ENCODE peak calls at places on chromosome 15, in seven cellular contexts. S, M, O, B, H, W and D are unnamed samples.

GRCh38 chr15:89089316-89090230 is 1.3 kb downstream of the ABHD2 start:
- DNase-seq in S (no peak), M (no peak), O (no peak), B (no peak), H (no peak), W (no peak), D (no peak)

GRCh38 chr15:39645138-39645975 is 64.5 kb downstream of the THBS1 start:
- DNase-seq in S (no peak), M (no peak), O (no peak), B (no peak), H (no peak), W (no peak), D (no peak)

GRCh38 chr15:75785771-75786563 is 57.3 kb upstream of the UBE2Q2 start:
- DNase-seq in S (no peak), M (no peak), O (no peak), B (no peak), H (no peak), W (no peak), D (no peak)

GRCh38 chr15:44798815-44799214 is 62.5 kb downstream of the TRIM69 start:
- DNase-seq in S (peak), M (peak), O (no peak), B (no peak), H (no peak), W (no peak), D (no peak)

GRCh38 chr15:65646486-65646885 is 24.7 kb downstream of the SLC24A1 start:
- DNase-seq in S (peak), M (no peak), O (no peak), B (peak), H (no peak), W (no peak), D (no peak)

GRCh38 chr15:89912674-89913396 is at the start of gene ARPIN:
- DNase-seq in S (peak), M (peak), O (no peak), B (peak), H (peak), W (no peak), D (peak)

GRCh38 chr15:92683511-92683834 is 27.9 kb upstream of the FAM174B start:
- DNase-seq in S (peak), M (no peak), O (no peak), B (no peak), H (peak), W (no peak), D (no peak)

GRCh38 chr15:68644088-68644904 is 65.5 kb downstream of the CORO2B start:
- DNase-seq in S (peak), M (no peak), O (no peak), B (peak), H (peak), W (no peak), D (no peak)

GRCh38 chr15:49620174-49620573 is 444 bp downstream of the FAM227B start:
- DNase-seq in S (no peak), M (no peak), O (no peak), B (peak), H (no peak), W (no peak), D (no peak)

GRCh38 chr15:77823736-77824135 is 191.0 kb upstream of the LINGO1 start:
- DNase-seq in S (no peak), M (no peak), O (no peak), B (no peak), H (no peak), W (no peak), D (no peak)